ENCODE peak calls at places on chromosomes 16 and 17, in six cellular contexts. One of them, this sample, is unnamed.

GRCh38 chr16:30921459-30921747 is 2.0 kb upstream of the FBXL19 start:
- DNase-seq in GM23338: no peak
- DNase-seq in cardiac muscle cell: no peak
- DNase-seq in endothelial cell of umbilical vein: no peak
- DNase-seq in mesenchymal stem cell: no peak
- DNase-seq in effector memory CD4-positive, alpha-beta T cell: no peak
- DNase-seq in this sample: no peak

GRCh38 chr17:28347261-28347891 is 10.0 kb downstream of the POLDIP2 start:
- DNase-seq in GM23338: no peak
- DNase-seq in cardiac muscle cell: peak; percentile 94
- DNase-seq in endothelial cell of umbilical vein: no peak
- DNase-seq in mesenchymal stem cell: peak; percentile 58
- DNase-seq in effector memory CD4-positive, alpha-beta T cell: no peak
- DNase-seq in this sample: peak; percentile 71

GRCh38 chr16:2056077-2056476 is 8.3 kb downstream of the TSC2 start:
- DNase-seq in GM23338: no peak
- DNase-seq in cardiac muscle cell: no peak
- DNase-seq in endothelial cell of umbilical vein: no peak
- DNase-seq in mesenchymal stem cell: no peak
- DNase-seq in effector memory CD4-positive, alpha-beta T cell: no peak
- DNase-seq in this sample: no peak

GRCh38 chr16:57013902-57014301 is 24.5 kb downstream of the NLRC5 start:
- DNase-seq in GM23338: no peak
- DNase-seq in cardiac muscle cell: no peak
- DNase-seq in endothelial cell of umbilical vein: no peak
- DNase-seq in mesenchymal stem cell: no peak
- DNase-seq in effector memory CD4-positive, alpha-beta T cell: no peak
- DNase-seq in this sample: no peak

GRCh38 chr17:50863221-50863843 is 2.8 kb downstream of the TOB1 start:
- DNase-seq in GM23338: peak; percentile 79
- DNase-seq in cardiac muscle cell: peak; percentile 48
- DNase-seq in endothelial cell of umbilical vein: peak; percentile 28
- DNase-seq in mesenchymal stem cell: peak; percentile 53
- DNase-seq in effector memory CD4-positive, alpha-beta T cell: no peak
- DNase-seq in this sample: no peak

GRCh38 chr17:82859431-82860403 is 19.9 kb upstream of the ZNF750 start:
- DNase-seq in GM23338: no peak
- DNase-seq in cardiac muscle cell: peak; percentile 63
- DNase-seq in endothelial cell of umbilical vein: peak; percentile 91
- DNase-seq in mesenchymal stem cell: peak; percentile 86
- DNase-seq in effector memory CD4-positive, alpha-beta T cell: peak; percentile 35
- DNase-seq in this sample: peak; percentile 80

GRCh38 chr17:73786286-73786743 is 142.1 kb upstream of the SDK2 start:
- DNase-seq in GM23338: peak; percentile 47
- DNase-seq in cardiac muscle cell: no peak
- DNase-seq in endothelial cell of umbilical vein: no peak
- DNase-seq in mesenchymal stem cell: no peak
- DNase-seq in effector memory CD4-positive, alpha-beta T cell: no peak
- DNase-seq in this sample: no peak

GRCh38 chr16:19344224-19344801 is 58.8 kb downstream of the CLEC19A start:
- DNase-seq in GM23338: no peak
- DNase-seq in cardiac muscle cell: no peak
- DNase-seq in endothelial cell of umbilical vein: no peak
- DNase-seq in mesenchymal stem cell: no peak
- DNase-seq in effector memory CD4-positive, alpha-beta T cell: no peak
- DNase-seq in this sample: no peak

GRCh38 chr17:21272881-21273839 is 11.4 kb upstream of the MAP2K3 start:
- DNase-seq in GM23338: no peak
- DNase-seq in cardiac muscle cell: no peak
- DNase-seq in endothelial cell of umbilical vein: no peak
- DNase-seq in mesenchymal stem cell: no peak
- DNase-seq in effector memory CD4-positive, alpha-beta T cell: no peak
- DNase-seq in this sample: no peak

GRCh38 chr16:66296591-66296990 is 69.9 kb upstream of the CDH5 start:
- DNase-seq in GM23338: no peak
- DNase-seq in cardiac muscle cell: no peak
- DNase-seq in endothelial cell of umbilical vein: no peak
- DNase-seq in mesenchymal stem cell: no peak
- DNase-seq in effector memory CD4-positive, alpha-beta T cell: no peak
- DNase-seq in this sample: no peak

GRCh38 chr17:72387487-72387886 is 266.7 kb downstream of the SOX9 start:
- DNase-seq in GM23338: no peak
- DNase-seq in cardiac muscle cell: peak; percentile 85
- DNase-seq in endothelial cell of umbilical vein: no peak
- DNase-seq in mesenchymal stem cell: peak; percentile 90
- DNase-seq in effector memory CD4-positive, alpha-beta T cell: no peak
- DNase-seq in this sample: no peak

GRCh38 chr16:10941127-10941933 is 938 bp downstream of the DEXI start:
- DNase-seq in GM23338: peak; percentile 55
- DNase-seq in cardiac muscle cell: no peak
- DNase-seq in endothelial cell of umbilical vein: no peak
- DNase-seq in mesenchymal stem cell: no peak
- DNase-seq in effector memory CD4-positive, alpha-beta T cell: no peak
- DNase-seq in this sample: no peak

DNA sequence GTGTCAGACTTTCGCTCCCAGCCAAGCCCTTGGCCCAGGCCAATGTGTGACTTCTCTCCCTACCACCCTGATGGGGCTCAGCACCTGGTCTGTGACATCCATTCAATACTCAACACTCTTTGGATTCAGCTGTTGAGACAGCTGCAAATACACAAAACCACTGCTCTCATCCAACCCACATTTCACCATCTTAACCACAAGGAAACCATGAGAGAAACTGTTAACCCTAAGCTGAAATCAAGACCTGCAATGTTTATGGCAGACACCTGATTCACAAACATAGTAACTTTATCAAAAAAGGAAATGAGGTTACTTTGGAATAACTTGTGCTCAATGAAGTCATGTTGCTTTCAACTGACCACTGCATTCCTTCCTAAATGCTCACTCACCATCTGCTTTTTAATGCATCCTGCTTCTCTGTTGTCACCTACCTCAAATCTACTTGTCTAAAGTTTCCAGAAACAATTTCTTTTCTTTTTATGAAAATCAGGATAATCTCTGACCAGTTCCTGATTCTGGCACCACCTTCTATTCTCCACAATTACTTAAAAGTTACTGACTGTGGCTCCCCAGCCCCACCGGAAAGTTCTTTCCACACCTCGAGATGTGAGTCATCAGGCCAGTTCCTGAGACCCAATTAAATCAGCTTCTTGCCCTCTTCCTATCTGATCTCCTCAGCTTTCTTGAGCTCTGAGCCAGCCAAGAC is 88.2 kb downstream of the NOG start:
- DNase-seq in GM23338: no peak
- DNase-seq in cardiac muscle cell: peak; percentile 73
- DNase-seq in endothelial cell of umbilical vein: peak; percentile 82
- DNase-seq in mesenchymal stem cell: peak; percentile 93
- DNase-seq in effector memory CD4-positive, alpha-beta T cell: no peak
- DNase-seq in this sample: no peak
- H3K27me3 ChIP-seq in GM23338: peaks cover 43% of the 10 kb centered on the region
- H3K27me3 ChIP-seq in cardiac muscle cell: peaks cover 18% of the 10 kb centered on the region
- H3K27me3 ChIP-seq in endothelial cell of umbilical vein: peaks cover 17% of the 10 kb centered on the region
- H3K27me3 ChIP-seq in mesenchymal stem cell: peaks cover 49% of the 10 kb centered on the region
- H3K27me3 ChIP-seq in effector memory CD4-positive, alpha-beta T cell: peaks cover 20% of the 10 kb centered on the region
- H3K27me3 ChIP-seq in this sample: no peaks in the 10 kb centered on the region

GRCh38 chr16:69818811-69819587 is 56.9 kb downstream of the WWP2 start:
- DNase-seq in GM23338: peak; percentile 48
- DNase-seq in cardiac muscle cell: no peak
- DNase-seq in endothelial cell of umbilical vein: no peak
- DNase-seq in mesenchymal stem cell: no peak
- DNase-seq in effector memory CD4-positive, alpha-beta T cell: no peak
- DNase-seq in this sample: no peak

GRCh38 chr16:69821844-69822173 is 59.7 kb downstream of the WWP2 start:
- DNase-seq in GM23338: no peak
- DNase-seq in cardiac muscle cell: no peak
- DNase-seq in endothelial cell of umbilical vein: no peak
- DNase-seq in mesenchymal stem cell: no peak
- DNase-seq in effector memory CD4-positive, alpha-beta T cell: no peak
- DNase-seq in this sample: no peak

GRCh38 chr16:69822174-69822935 is 60.2 kb downstream of the WWP2 start:
- DNase-seq in GM23338: no peak
- DNase-seq in cardiac muscle cell: no peak
- DNase-seq in endothelial cell of umbilical vein: no peak
- DNase-seq in mesenchymal stem cell: no peak
- DNase-seq in effector memory CD4-positive, alpha-beta T cell: no peak
- DNase-seq in this sample: no peak

GRCh38 chr16:69823831-69824563 is 61.9 kb downstream of the WWP2 start:
- DNase-seq in GM23338: no peak
- DNase-seq in cardiac muscle cell: peak; percentile 51
- DNase-seq in endothelial cell of umbilical vein: peak; percentile 27
- DNase-seq in mesenchymal stem cell: no peak
- DNase-seq in effector memory CD4-positive, alpha-beta T cell: no peak
- DNase-seq in this sample: no peak

GRCh38 chr16:69820926-69821541 is 58.9 kb downstream of the WWP2 start:
- DNase-seq in GM23338: peak; percentile 17
- DNase-seq in cardiac muscle cell: peak; percentile 37
- DNase-seq in endothelial cell of umbilical vein: no peak
- DNase-seq in mesenchymal stem cell: no peak
- DNase-seq in effector memory CD4-positive, alpha-beta T cell: no peak
- DNase-seq in this sample: peak; percentile 71
- H3K4me3 ChIP-seq in GM23338: no peak overlapping the region
- H3K4me3 ChIP-seq in cardiac muscle cell: no peak overlapping the region
- H3K4me3 ChIP-seq in endothelial cell of umbilical vein: no peak overlapping the region
- H3K4me3 ChIP-seq in mesenchymal stem cell: no peak overlapping the region
- H3K4me3 ChIP-seq in effector memory CD4-positive, alpha-beta T cell: no peak overlapping the region
- H3K4me3 ChIP-seq in this sample: no peak overlapping the region

DNA sequence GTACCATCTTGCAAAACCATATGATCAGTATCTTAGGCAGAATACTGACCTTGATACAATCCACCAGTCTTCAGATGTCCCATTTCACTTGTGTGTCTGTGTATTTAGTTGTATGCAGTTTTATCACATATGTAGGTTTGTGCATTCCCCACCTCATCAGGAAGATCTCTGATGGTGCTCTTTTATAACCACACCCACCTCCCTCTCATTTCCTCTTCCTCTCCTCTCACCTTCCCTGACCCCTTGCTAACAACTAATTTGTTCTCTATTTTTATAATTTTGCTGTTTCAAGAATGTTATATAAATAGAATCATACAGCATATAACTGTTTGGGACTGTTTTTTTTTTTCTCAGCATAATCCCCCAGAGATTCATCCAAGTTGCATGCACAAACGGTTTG is 52.0 kb upstream of the ACSM2B start:
- DNase-seq in GM23338: no peak
- DNase-seq in cardiac muscle cell: no peak
- DNase-seq in endothelial cell of umbilical vein: no peak
- DNase-seq in mesenchymal stem cell: no peak
- DNase-seq in effector memory CD4-positive, alpha-beta T cell: no peak
- DNase-seq in this sample: no peak
- H3K4me1 ChIP-seq in GM23338: no peaks in the 10 kb centered on the region
- H3K4me1 ChIP-seq in cardiac muscle cell: no peaks in the 10 kb centered on the region
- H3K4me1 ChIP-seq in endothelial cell of umbilical vein: no peaks in the 10 kb centered on the region
- H3K4me1 ChIP-seq in mesenchymal stem cell: no peaks in the 10 kb centered on the region
- H3K4me1 ChIP-seq in effector memory CD4-positive, alpha-beta T cell: no peaks in the 10 kb centered on the region
- H3K4me1 ChIP-seq in this sample: no peaks in the 10 kb centered on the region

GRCh38 chr17:49576906-49577650 is 1.4 kb downstream of the NXPH3 start:
- DNase-seq in GM23338: no peak
- DNase-seq in cardiac muscle cell: no peak
- DNase-seq in endothelial cell of umbilical vein: no peak
- DNase-seq in mesenchymal stem cell: no peak
- DNase-seq in effector memory CD4-positive, alpha-beta T cell: no peak
- DNase-seq in this sample: no peak
- H3K27me3 ChIP-seq in GM23338: peaks cover 21% of the 10 kb centered on the region
- H3K27me3 ChIP-seq in cardiac muscle cell: peaks cover 18% of the 10 kb centered on the region
- H3K27me3 ChIP-seq in endothelial cell of umbilical vein: no peaks in the 10 kb centered on the region
- H3K27me3 ChIP-seq in mesenchymal stem cell: peaks cover 30% of the 10 kb centered on the region
- H3K27me3 ChIP-seq in effector memory CD4-positive, alpha-beta T cell: peaks cover 36% of the 10 kb centered on the region
- H3K27me3 ChIP-seq in this sample: no peaks in the 10 kb centered on the region

GRCh38 chr16:54280751-54281150 is 5.8 kb downstream of the IRX3 start:
- DNase-seq in GM23338: no peak
- DNase-seq in cardiac muscle cell: peak; percentile 21
- DNase-seq in endothelial cell of umbilical vein: no peak
- DNase-seq in mesenchymal stem cell: no peak
- DNase-seq in effector memory CD4-positive, alpha-beta T cell: no peak
- DNase-seq in this sample: no peak

GRCh38 chr16:54283735-54284318 is 2.8 kb downstream of the IRX3 start:
- DNase-seq in GM23338: peak; percentile 26
- DNase-seq in cardiac muscle cell: peak; percentile 31
- DNase-seq in endothelial cell of umbilical vein: no peak
- DNase-seq in mesenchymal stem cell: no peak
- DNase-seq in effector memory CD4-positive, alpha-beta T cell: no peak
- DNase-seq in this sample: no peak

GRCh38 chr16:54281535-54282201 is 4.9 kb downstream of the IRX3 start:
- DNase-seq in GM23338: peak; percentile 63
- DNase-seq in cardiac muscle cell: no peak
- DNase-seq in endothelial cell of umbilical vein: no peak
- DNase-seq in mesenchymal stem cell: no peak
- DNase-seq in effector memory CD4-positive, alpha-beta T cell: no peak
- DNase-seq in this sample: no peak

GRCh38 chr16:54282923-54283734 is 3.5 kb downstream of the IRX3 start:
- DNase-seq in GM23338: peak; percentile 56
- DNase-seq in cardiac muscle cell: no peak
- DNase-seq in endothelial cell of umbilical vein: no peak
- DNase-seq in mesenchymal stem cell: no peak
- DNase-seq in effector memory CD4-positive, alpha-beta T cell: no peak
- DNase-seq in this sample: no peak

DNA sequence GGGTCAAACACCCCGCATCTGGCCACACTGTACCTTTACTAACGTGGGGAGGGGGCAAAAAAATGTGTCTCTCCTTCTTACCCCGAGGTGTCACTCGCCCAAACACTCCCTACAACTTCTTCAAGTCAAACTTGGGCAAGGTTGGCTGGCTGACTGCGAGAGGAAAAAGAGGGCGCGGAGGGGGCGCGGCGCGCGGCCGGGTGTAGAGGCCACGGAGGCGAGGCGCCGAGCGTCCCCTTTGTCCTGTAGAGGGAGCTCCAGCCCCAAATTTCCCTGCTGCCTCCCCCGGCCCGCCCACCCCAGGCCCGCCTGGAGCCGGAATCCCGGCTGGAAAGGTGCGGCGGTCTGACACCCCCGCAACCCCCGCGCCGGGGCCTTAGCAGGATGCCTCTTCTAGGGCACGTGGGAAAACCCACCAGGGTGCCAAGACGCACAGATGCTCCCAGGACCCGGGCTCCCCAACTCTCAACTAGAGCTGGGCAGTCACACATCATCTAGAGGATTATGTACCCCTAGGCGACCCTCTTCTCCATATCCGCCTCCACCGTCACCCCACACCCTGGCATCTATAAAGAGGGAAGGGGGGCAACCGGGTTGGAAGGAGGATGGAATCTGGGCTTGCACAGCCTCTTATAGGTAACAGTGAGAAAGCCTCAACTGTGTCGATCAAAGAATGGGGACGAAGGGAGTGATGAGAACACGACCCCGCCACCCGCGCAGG is 4.2 kb downstream of the IRX3 start:
- DNase-seq in GM23338: peak; percentile 81
- DNase-seq in cardiac muscle cell: peak; percentile 62
- DNase-seq in endothelial cell of umbilical vein: no peak
- DNase-seq in mesenchymal stem cell: no peak
- DNase-seq in effector memory CD4-positive, alpha-beta T cell: no peak
- DNase-seq in this sample: peak; percentile 58
- H3K4me3 ChIP-seq in GM23338: peak overlapping the region; percentile 94
- H3K4me3 ChIP-seq in cardiac muscle cell: peak overlapping the region; percentile 99
- H3K4me3 ChIP-seq in endothelial cell of umbilical vein: no peak overlapping the region
- H3K4me3 ChIP-seq in mesenchymal stem cell: peak overlapping the region; percentile 28
- H3K4me3 ChIP-seq in effector memory CD4-positive, alpha-beta T cell: no peak overlapping the region
- H3K4me3 ChIP-seq in this sample: no peak overlapping the region

GRCh38 chr16:69315486-69316311 is 4.5 kb downstream of the VPS4A start:
- DNase-seq in GM23338: no peak
- DNase-seq in cardiac muscle cell: no peak
- DNase-seq in endothelial cell of umbilical vein: no peak
- DNase-seq in mesenchymal stem cell: no peak
- DNase-seq in effector memory CD4-positive, alpha-beta T cell: no peak
- DNase-seq in this sample: no peak
- H3K4me1 ChIP-seq in GM23338: peaks cover 3% of the 10 kb centered on the region
- H3K4me1 ChIP-seq in cardiac muscle cell: peaks cover 4% of the 10 kb centered on the region
- H3K4me1 ChIP-seq in endothelial cell of umbilical vein: peaks cover 6% of the 10 kb centered on the region
- H3K4me1 ChIP-seq in mesenchymal stem cell: peaks cover 5% of the 10 kb centered on the region
- H3K4me1 ChIP-seq in effector memory CD4-positive, alpha-beta T cell: peaks cover 7% of the 10 kb centered on the region
- H3K4me1 ChIP-seq in this sample: no peaks in the 10 kb centered on the region

GRCh38 chr17:46885415-46885814 is 34.0 kb downstream of the WNT9B start:
- DNase-seq in GM23338: no peak
- DNase-seq in cardiac muscle cell: no peak
- DNase-seq in endothelial cell of umbilical vein: no peak
- DNase-seq in mesenchymal stem cell: no peak
- DNase-seq in effector memory CD4-positive, alpha-beta T cell: no peak
- DNase-seq in this sample: no peak
- H3K27me3 ChIP-seq in GM23338: no peaks in the 10 kb centered on the region
- H3K27me3 ChIP-seq in cardiac muscle cell: no peaks in the 10 kb centered on the region
- H3K27me3 ChIP-seq in endothelial cell of umbilical vein: peaks cover 13% of the 10 kb centered on the region
- H3K27me3 ChIP-seq in mesenchymal stem cell: peaks cover 67% of the 10 kb centered on the region
- H3K27me3 ChIP-seq in effector memory CD4-positive, alpha-beta T cell: no peaks in the 10 kb centered on the region
- H3K27me3 ChIP-seq in this sample: no peaks in the 10 kb centered on the region